ENCODE peak calls at places on chromosomes 3 and 15, in five cellular contexts. U is choroid plexus epithelial cell, J is fibroblast of the aortic adventitia, L is nephron progenitor cell, V is kidney. N is an unnamed sample.

GRCh38 chr3:126146525-126147146 is 33.8 kb downstream of the ALDH1L1 start:
- DNase-seq in J (no peak), L (no peak), V (peak), U (no peak), N (peak)

GRCh38 chr3:107065094-107065861 is 312.0 kb upstream of the CCDC54 start:
- DNase-seq in J (peak), L (no peak), U (no peak), V (no peak), N (no peak)

GRCh38 chr3:182710557-182711157 is 82.6 kb upstream of the ATP11B start:
- DNase-seq in L (no peak), J (peak), V (no peak), U (peak), N (no peak)

GRCh38 chr15:56734013-56734625 is 810 bp upstream of the ZNF280D start:
- DNase-seq in U (no peak), L (no peak), V (no peak), J (no peak), N (no peak)

GRCh38 chr15:53197426-53197839 is 407.3 kb upstream of the ONECUT1 start:
- DNase-seq in J (peak), L (peak), U (peak), V (peak), N (peak)

GRCh38 chr3:119585867-119586570 is 6.7 kb downstream of the ADPRH start:
- DNase-seq in U (no peak), L (no peak), J (peak), V (no peak), N (no peak)

GRCh38 chr15:88344786-88345185 is 88.2 kb upstream of the NTRK3 start:
- DNase-seq in U (no peak), J (no peak), L (no peak), V (no peak), N (no peak)

GRCh38 chr3:125120370-125121122 is 64.7 kb upstream of the HEG1 start:
- DNase-seq in V (no peak), J (no peak), U (peak), L (peak), N (peak)

GRCh38 chr3:25001041-25001591 is 426.9 kb upstream of the RARB start:
- DNase-seq in U (no peak), L (no peak), V (no peak), J (no peak), N (no peak)

GRCh38 chr3:126750760-126751129 is 46.7 kb downstream of the CHCHD6 start:
- DNase-seq in J (no peak), U (peak), L (peak), V (no peak), N (no peak)

GRCh38 chr3:169453256-169454059 is 210.1 kb downstream of the MECOM start:
- DNase-seq in V (no peak), U (no peak), L (no peak), J (no peak), N (no peak)

GRCh38 chr3:48064292-48064829 is 48.1 kb upstream of the MAP4 start:
- DNase-seq in V (no peak), L (no peak), J (no peak), U (no peak), N (no peak)

GRCh38 chr3:123559040-123559861 is 25.6 kb downstream of the HACD2 start:
- DNase-seq in U (peak), J (peak), V (no peak), L (peak), N (no peak)

GRCh38 chr15:58453931-58454793 is 22.4 kb downstream of the LIPC start:
- DNase-seq in J (no peak), V (no peak), L (no peak), U (no peak), N (no peak)

GRCh38 chr3:188212308-188212969 is 58.5 kb downstream of the LPP start:
- DNase-seq in L (no peak), U (peak), V (peak), J (peak), N (no peak)

GRCh38 chr3:141875893-141876380 is 506 bp upstream of the ATP1B3 start:
- DNase-seq in V (peak), J (peak), L (peak), U (peak), N (peak)

GRCh38 chr15:68204776-68205557 is at the start of gene CALML4:
- DNase-seq in U (no peak), V (peak), J (peak), L (peak), N (no peak)

GRCh38 chr3:133386876-133387275 is 13.0 kb upstream of the BFSP2 start:
- DNase-seq in U (peak), L (no peak), J (no peak), V (no peak), N (no peak)

GRCh38 chr3:13039286-13039896 is 33.8 kb downstream of the IQSEC1 start:
- DNase-seq in L (no peak), V (no peak), J (no peak), U (no peak), N (no peak)

GRCh38 chr3:181616088-181617070 is 95.3 kb upstream of the SOX2 start:
- DNase-seq in J (no peak), L (no peak), U (no peak), V (no peak), N (no peak)

GRCh38 chr3:50345586-50345985 is at the start of gene ZMYND10:
- DNase-seq in L (peak), J (peak), U (peak), V (peak), N (peak)

DNA sequence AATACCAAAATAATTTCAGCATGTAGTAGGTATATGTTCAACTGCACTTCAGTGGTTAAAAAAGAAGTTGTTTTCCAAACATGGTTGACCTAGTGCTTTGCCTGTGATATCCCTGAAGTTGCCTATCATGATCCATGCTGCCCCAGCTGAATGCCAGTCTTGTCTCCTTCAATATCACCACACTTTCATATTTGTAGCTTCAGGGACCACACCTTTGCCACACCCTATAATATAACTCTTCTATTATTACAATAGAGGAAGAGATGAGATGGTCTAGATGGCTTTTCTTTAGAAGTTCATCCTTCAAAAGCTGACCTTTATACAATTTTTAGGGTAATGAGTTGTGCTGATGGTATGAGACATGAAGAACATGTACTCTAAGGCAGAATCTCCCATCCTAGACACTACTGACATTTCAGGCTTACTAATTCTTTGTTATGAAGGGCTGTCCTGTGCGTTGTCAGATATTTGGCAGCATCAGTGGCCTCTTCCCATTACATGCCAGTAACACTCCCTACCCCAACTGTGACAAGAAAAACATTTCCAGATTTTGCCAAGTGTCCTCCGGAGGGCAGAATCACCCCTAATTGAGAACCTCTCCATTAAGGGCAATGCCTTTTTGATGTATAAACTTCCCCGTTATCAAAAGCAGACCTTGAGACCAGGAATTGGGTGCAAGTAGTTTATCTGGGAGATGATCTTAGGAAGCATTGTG is 76.2 kb upstream of the PLCL2 start:
- DNase-seq in U (no peak), V (no peak), L (no peak), J (no peak), N (no peak)
- TF ChIP-seq CTCF in U (no peak), V (no peak), L (no peak), J (no peak), N (no peak)

DNA sequence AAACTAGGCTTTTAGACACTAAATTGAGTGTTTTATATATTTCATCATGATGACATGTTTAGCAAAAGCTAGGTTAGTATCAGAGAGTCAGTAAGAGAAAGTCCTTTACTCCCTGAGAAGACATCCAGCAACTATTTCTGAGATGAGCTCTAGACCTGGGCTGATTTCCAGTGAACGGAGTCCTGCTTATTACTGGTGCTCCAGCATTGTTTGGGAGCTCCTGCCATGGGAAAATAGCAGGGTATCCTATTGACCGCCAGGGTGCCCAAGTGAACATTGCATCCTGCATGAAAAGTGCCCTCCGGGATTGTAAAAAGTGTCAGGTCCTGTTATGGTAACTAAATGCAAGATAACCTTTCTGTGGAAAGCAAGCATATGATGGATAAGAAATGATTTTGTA is 96.9 kb downstream of the IL5RA start:
- DNase-seq in J (no peak), U (no peak), V (no peak), L (no peak), N (no peak)
- TF ChIP-seq CTCF in J (no peak), U (no peak), V (no peak), L (no peak), N (no peak)

GRCh38 chr3:10169000-10169496 is 4.3 kb downstream of the IRAK2 start:
- DNase-seq in V (peak), J (no peak), U (no peak), L (no peak), N (no peak)
- TF ChIP-seq CTCF in V (no peak), J (no peak), U (peak), L (no peak), N (peak)

DNA sequence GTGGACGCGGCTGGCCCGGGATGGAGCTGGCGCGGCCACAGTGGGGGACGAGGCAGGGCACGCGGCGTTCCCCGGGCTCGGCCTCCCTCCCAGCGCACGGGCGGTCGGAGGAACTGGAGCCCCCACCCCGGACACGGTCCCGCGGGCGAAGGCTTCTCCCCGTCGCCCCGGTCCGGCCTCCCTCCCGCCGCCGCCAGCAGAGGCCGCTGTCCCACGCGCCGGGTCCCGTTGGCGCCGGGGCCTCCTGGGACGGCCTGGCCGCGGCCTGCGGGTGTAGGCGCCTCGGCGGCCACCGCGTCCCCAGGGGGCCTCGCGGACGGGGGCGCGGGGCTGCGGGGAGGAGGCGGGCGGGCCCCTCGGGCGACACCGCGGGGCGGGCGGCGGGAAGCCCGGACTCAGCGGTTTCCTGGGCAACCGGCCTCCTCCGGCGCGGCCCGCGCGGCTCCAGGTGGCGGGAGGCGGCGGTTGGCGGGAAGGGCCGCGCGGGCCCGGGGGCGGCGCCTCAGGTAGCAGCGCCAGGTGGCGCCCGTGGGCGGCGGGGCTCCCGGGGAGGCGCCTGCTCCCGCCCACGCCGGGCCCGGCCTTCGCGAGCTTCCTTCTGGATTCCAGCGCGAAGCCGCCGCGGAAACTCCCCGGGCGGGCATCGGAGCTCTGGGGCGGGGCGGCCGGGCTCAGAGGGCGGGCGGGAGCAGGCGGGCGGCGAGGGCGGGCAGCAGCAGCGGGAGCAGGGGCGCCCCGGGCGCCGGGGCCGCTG is 26.7 kb downstream of the MELTF start:
- DNase-seq in J (peak), U (peak), V (peak), L (peak), N (peak)
- TF ChIP-seq CTCF in J (peak), U (peak), V (peak), L (peak), N (peak)

GRCh38 chr15:99425666-99426301 is 140.0 kb upstream of the MEF2A start:
- DNase-seq in L (no peak), U (peak), J (no peak), V (peak), N (no peak)
- TF ChIP-seq CTCF in L (no peak), U (peak), J (peak), V (no peak), N (no peak)

GRCh38 chr3:195893916-195894315 is 14.4 kb downstream of the TNK2 start:
- DNase-seq in U (no peak), V (no peak), J (no peak), L (no peak), N (no peak)

GRCh38 chr3:195895900-195896360 is 12.4 kb downstream of the TNK2 start:
- DNase-seq in L (peak), J (no peak), U (no peak), V (peak), N (peak)

GRCh38 chr3:195893516-195893915 is 14.8 kb downstream of the TNK2 start:
- DNase-seq in V (no peak), U (no peak), J (no peak), L (no peak), N (no peak)

GRCh38 chr3:195896361-195897080 is 11.8 kb downstream of the TNK2 start:
- DNase-seq in J (peak), L (no peak), U (peak), V (no peak), N (no peak)

DNA sequence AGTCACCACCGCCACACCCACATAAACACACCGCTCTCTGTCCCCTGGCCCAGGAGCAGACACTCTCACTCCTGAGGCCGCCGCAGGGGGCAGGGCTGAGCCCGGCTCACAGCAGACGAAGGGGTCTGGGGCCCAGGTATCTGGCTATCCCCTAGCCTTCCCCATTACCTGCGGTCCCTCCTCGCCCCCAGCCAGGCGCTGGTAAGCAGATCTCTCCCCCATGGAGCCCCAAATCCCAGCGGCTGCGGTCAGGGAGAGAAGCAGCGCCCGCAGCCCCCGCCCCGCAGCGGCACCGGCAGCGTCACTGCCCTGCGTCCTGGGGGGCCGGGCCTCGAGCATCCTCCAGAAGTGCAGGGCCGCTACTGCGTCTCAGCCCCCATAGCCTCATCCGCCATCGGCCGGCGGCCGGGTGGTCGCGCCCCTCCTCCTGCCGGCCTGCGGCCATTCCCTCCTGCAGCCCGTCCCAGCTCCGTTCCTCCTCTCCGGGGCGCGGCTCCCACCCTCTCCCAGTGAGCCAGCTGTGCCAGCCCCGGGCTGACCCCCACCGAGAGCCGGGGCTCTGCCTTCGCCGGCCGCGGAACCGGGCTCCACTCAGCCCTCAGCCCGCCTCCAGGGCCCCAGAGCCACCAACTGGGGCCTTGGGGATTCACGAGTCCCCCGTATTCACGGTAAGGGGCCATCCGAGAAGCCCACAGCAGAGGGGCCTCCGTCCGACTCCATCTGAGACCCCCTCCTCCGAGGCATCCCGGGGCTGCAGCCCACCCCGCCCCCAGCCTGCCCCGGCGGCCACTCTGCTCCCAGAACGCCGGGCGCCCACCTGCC is 13.1 kb downstream of the TNK2 start:
- DNase-seq in J (peak), L (peak), U (no peak), V (no peak), N (peak)
- TF ChIP-seq CTCF in J (peak), L (no peak), U (peak), V (peak), N (no peak)

GRCh38 chr3:16514799-16515353 is 1.4 kb upstream of the RFTN1 start:
- DNase-seq in V (no peak), L (no peak), J (no peak), U (no peak), N (no peak)

GRCh38 chr3:16514021-16514700 is 662 bp upstream of the RFTN1 start:
- DNase-seq in L (no peak), J (no peak), U (no peak), V (no peak), N (no peak)

GRCh38 chr3:16513141-16514020 is at the start of gene RFTN1:
- DNase-seq in U (peak), J (peak), V (peak), L (peak), N (peak)

GRCh38 chr3:16515885-16516420 is 2.5 kb upstream of the RFTN1 start:
- DNase-seq in U (no peak), V (no peak), L (no peak), J (no peak), N (no peak)

GRCh38 chr3:16516695-16517481 is 3.4 kb upstream of the RFTN1 start:
- DNase-seq in V (no peak), L (peak), U (peak), J (peak), N (no peak)
- TF ChIP-seq CTCF in V (peak), L (peak), U (peak), J (peak), N (peak)

GRCh38 chr3:144843099-144843498 is 871.5 kb downstream of the DIPK2A start:
- DNase-seq in L (no peak), V (no peak), J (peak), U (peak), N (no peak)
- TF ChIP-seq CTCF in L (no peak), V (no peak), J (peak), U (peak), N (peak)

DNA sequence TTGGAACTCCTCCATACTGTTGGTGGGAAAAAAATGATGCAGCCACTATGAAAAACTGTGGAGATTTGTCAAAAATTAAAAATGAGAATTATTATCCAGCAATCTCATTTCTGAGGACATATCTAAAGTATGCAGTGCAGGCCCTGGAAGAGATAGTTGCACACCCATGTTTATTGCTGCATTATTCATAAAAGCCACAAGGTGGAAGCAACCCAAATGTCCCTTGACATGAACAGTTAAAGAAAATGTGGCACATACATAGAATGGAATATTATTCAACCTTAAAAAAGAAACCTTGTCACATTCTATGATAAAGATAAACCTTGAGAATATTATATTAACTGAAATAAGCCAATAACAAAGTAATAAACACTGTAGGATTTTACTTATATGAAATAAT is 80.9 kb upstream of the ARHGEF26 start:
- DNase-seq in V (no peak), U (peak), J (peak), L (no peak), N (no peak)
- TF ChIP-seq CTCF in V (peak), U (peak), J (peak), L (peak), N (peak)

N was measured in neural crest cell.